ENCODE peak calls at places on chromosomes 12 and 14, in five cellular contexts. V is endothelial cell of umbilical vein, P is NB4, S is A549, E is HepG2. G is an unnamed sample.

GRCh38 chr12:93573552-93574223 is 1.2 kb downstream of the SOCS2 start:
- DNase-seq in V (no peak), P (no peak), S (no peak), E (no peak), G (no peak)

GRCh38 chr14:71225108-71225507 is 317.8 kb downstream of the PCNX1 start:
- DNase-seq in V (no peak), P (no peak), S (no peak), E (no peak), G (no peak)

GRCh38 chr14:69300601-69301221 is 40.8 kb downstream of the GALNT16 start:
- DNase-seq in V (no peak), P (no peak), S (no peak), E (no peak), G (no peak)

GRCh38 chr12:52984136-52984535 is 22.1 kb upstream of the EIF4B start:
- DNase-seq in V (no peak), P (peak; percentile 43), S (peak; percentile 78), E (no peak), G (no peak)

GRCh38 chr12:93733358-93733757 is 56.2 kb downstream of the CRADD start:
- DNase-seq in V (no peak), P (no peak), S (peak; percentile 49), E (no peak), G (no peak)

GRCh38 chr14:102867826-102868580 is 54.5 kb upstream of the AMN start:
- DNase-seq in V (no peak), P (no peak), S (no peak), E (no peak), G (no peak)

GRCh38 chr12:125888921-125889320 is 823.7 kb downstream of the AACS start:
- DNase-seq in V (no peak), P (no peak), S (no peak), E (no peak), G (no peak)

GRCh38 chr14:51534623-51535022 is 117.1 kb upstream of the FRMD6 start:
- DNase-seq in V (peak; percentile 86), P (no peak), S (peak; percentile 42), E (peak; percentile 95), G (no peak)

GRCh38 chr14:38065101-38065762 is 142.5 kb upstream of the SSTR1 start:
- DNase-seq in V (no peak), P (no peak), S (no peak), E (no peak), G (no peak)

GRCh38 chr14:104803280-104803915 is 2.5 kb downstream of the ZBTB42 start:
- DNase-seq in V (no peak), P (no peak), S (no peak), E (no peak), G (no peak)

GRCh38 chr14:79197516-79197915 is 1013.8 kb downstream of the DIO2 start:
- DNase-seq in V (no peak), P (no peak), S (no peak), E (no peak), G (no peak)

GRCh38 chr12:120367924-120368788 is 808 bp downstream of the MSI1 start:
- DNase-seq in V (no peak), P (peak; percentile 46), S (no peak), E (no peak), G (no peak)

GRCh38 chr14:95344536-95344935 is 24.8 kb upstream of the CLMN start:
- DNase-seq in V (no peak), P (no peak), S (no peak), E (no peak), G (no peak)

GRCh38 chr12:82069931-82070514 is 288.2 kb downstream of the CCDC59 start:
- DNase-seq in V (no peak), P (no peak), S (no peak), E (no peak), G (no peak)

GRCh38 chr14:51735851-51736250 is 84.1 kb downstream of the FRMD6 start:
- DNase-seq in V (no peak), P (no peak), S (peak; percentile 27), E (peak; percentile 64), G (no peak)

GRCh38 chr12:52156757-52157565 is 34.9 kb downstream of the KRT80 start:
- DNase-seq in V (peak; percentile 58), P (peak; percentile 76), S (peak; percentile 88), E (peak; percentile 41), G (peak; percentile 76)

GRCh38 chr14:52266179-52266578 is 1.3 kb upstream of the PTGDR start:
- DNase-seq in V (no peak), P (no peak), S (no peak), E (no peak), G (no peak)

GRCh38 chr14:103393687-103394626 is 8.7 kb downstream of the MARK3 start:
- DNase-seq in V (peak; percentile 38), P (no peak), S (peak; percentile 42), E (no peak), G (peak; percentile 88)

GRCh38 chr12:121530600-121531355 is 50.0 kb downstream of the KDM2B start:
- DNase-seq in V (peak; percentile 72), P (peak; percentile 97), S (peak; percentile 77), E (no peak), G (peak; percentile 55)

GRCh38 chr14:59691266-59691665 is 114.7 kb upstream of the CCDC175 start:
- DNase-seq in V (no peak), P (no peak), S (no peak), E (no peak), G (no peak)

GRCh38 chr12:43551271-43551970 is 582 bp downstream of the ADAMTS20 start:
- DNase-seq in V (no peak), P (no peak), S (no peak), E (no peak), G (no peak)

GRCh38 chr14:106308839-106309389 is 782.5 kb downstream of the TMEM121 start:
- DNase-seq in V (no peak), P (peak; percentile 81), S (peak; percentile 74), E (peak; percentile 35), G (peak; percentile 49)

GRCh38 chr14:68862954-68863594 is 70.2 kb upstream of the ZFP36L1 start:
- DNase-seq in V (peak; percentile 83), P (peak; percentile 81), S (peak; percentile 85), E (peak; percentile 76), G (peak; percentile 62)

GRCh38 chr14:52891800-52892199 is 59.0 kb downstream of the FERMT2 start:
- DNase-seq in V (no peak), P (no peak), S (no peak), E (no peak), G (no peak)

GRCh38 chr12:13205809-13206559 is 9.5 kb downstream of the EMP1 start:
- DNase-seq in V (peak; percentile 92), P (peak; percentile 92), S (peak; percentile 66), E (no peak), G (no peak)

GRCh38 chr14:98189521-98189920 is 1082.5 kb downstream of the BCL11B start:
- DNase-seq in V (no peak), P (no peak), S (no peak), E (no peak), G (no peak)

GRCh38 chr14:73364559-73364958 is 93.8 kb downstream of the NUMB start:
- DNase-seq in V (no peak), P (no peak), S (no peak), E (no peak), G (no peak)

GRCh38 chr12:85385406-85385805 is 105.4 kb downstream of the ALX1 start:
- DNase-seq in V (peak; percentile 67), P (no peak), S (no peak), E (no peak), G (no peak)
- TF ChIP-seq MYC in V (no peak), P (no peak), S (no peak), E (no peak), G (no peak)

GRCh38 chr14:32635103-32635719 is 303.5 kb upstream of the NPAS3 start:
- DNase-seq in V (peak; percentile 33), P (no peak), S (no peak), E (no peak), G (no peak)
- TF ChIP-seq MYC in V (no peak), P (no peak), S (no peak), E (no peak), G (no peak)

DNA sequence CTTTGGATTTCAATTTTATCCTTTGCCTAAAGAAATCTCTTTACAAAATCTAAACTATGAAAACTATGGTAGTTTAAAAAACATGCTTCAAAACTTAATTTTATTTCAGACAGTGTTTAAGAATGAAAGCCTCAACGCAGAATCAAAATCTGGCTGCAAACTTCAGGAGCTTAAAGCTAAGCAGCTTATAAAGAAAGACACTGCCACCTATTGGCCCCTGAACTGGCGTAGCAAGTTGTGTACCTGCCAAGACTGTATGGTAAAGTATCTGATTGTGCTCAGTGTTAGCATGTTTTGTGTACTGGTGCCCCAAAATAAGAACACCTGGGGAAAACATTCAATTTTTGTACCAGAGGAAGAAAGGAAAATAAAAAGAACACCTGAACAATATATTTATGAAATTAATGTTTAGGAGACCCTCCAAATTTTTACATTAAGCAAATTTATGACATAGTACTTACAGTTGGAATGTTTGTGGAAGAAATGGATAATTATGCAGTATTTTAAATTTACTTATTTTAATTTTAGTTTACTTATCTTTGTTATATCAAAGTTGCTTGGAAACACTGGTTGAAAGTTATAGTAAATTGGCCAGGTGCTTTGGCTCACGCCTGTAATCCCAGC is 12.2 kb downstream of the UBR7 start:
- DNase-seq in V (peak; percentile 59), P (peak; percentile 73), S (peak; percentile 80), E (peak; percentile 67), G (no peak)
- TF ChIP-seq MYC in V (no peak), P (no peak), S (no peak), E (no peak), G (no peak)

GRCh38 chr12:117590999-117591398 is 229.6 kb upstream of the NOS1 start:
- DNase-seq in V (no peak), P (no peak), S (no peak), E (no peak), G (no peak)

GRCh38 chr12:117583677-117584076 is 222.3 kb upstream of the NOS1 start:
- DNase-seq in V (no peak), P (no peak), S (no peak), E (no peak), G (no peak)

GRCh38 chr12:117583092-117583491 is 221.7 kb upstream of the NOS1 start:
- DNase-seq in V (no peak), P (no peak), S (no peak), E (no peak), G (no peak)

GRCh38 chr12:117590386-117590785 is 229.0 kb upstream of the NOS1 start:
- DNase-seq in V (no peak), P (no peak), S (no peak), E (no peak), G (no peak)

DNA sequence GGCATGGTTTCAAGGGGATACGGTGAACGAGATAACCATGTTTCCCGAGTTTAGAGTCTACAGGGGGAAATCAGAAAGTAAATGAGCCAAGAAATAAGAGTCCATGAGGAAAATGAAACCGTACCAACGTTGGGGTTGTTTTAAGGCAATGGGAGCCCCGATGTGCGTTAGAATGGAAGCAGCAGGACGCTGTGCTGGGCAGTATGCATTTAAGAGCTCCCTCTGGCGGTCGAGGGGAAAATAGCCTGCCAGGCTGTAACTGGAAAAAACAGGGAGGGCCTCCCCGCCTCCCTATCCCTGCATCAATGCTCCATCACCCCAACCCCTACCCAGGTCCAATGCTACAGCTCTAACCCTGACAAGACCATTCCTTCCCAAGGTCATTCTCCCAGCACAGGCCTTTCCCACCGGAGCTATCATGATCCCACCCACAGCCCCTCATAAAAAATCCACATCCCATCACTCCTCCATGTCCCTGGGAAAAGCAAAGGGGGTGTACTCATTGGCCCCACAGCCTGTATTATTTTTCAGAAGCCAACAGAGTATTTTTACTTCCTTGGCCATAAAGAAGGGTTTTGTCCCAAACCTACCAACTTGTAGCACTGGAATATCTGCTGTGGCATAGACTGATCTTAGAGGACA is 226.3 kb upstream of the NOS1 start:
- DNase-seq in V (peak; percentile 57), P (peak; percentile 61), S (peak; percentile 60), E (peak; percentile 15), G (peak; percentile 80)
- TF ChIP-seq MYC in V (no peak), P (no peak), S (no peak), E (no peak), G (no peak)

GRCh38 chr12:4287325-4288290 is 14.0 kb downstream of the CCND2 start:
- DNase-seq in V (no peak), P (no peak), S (no peak), E (no peak), G (no peak)
- TF ChIP-seq MYC in V (no peak), P (no peak), S (no peak), E (no peak), G (no peak)

G was measured in K562.